ENCODE peak calls at places on chromosomes 3 and 15, in five cellular contexts. S is NCI-H1105, D is left ventricle myocardium superior, I is tibial artery, E is NCI-H524 treated with DMSO at 0.1 percent for 48 hours. C is an unnamed sample.

GRCh38 chr15:36882487-36883108 is 217.8 kb downstream of the MEIS2 start:
- DNase-seq in E (no peak), D (peak), I (no peak), S (no peak), C (no peak)

GRCh38 chr15:77187751-77188464 is 117.0 kb upstream of the TSPAN3 start:
- DNase-seq in D (no peak), S (no peak), I (no peak), E (no peak), C (peak)

GRCh38 chr15:24823473-24823872 is 131.3 kb upstream of the SNRPN start:
- DNase-seq in D (peak), E (no peak), S (no peak), I (no peak), C (no peak)

GRCh38 chr3:124814620-124815421 is 72.3 kb downstream of the ITGB5 start:
- DNase-seq in I (peak), S (no peak), E (no peak), D (no peak), C (no peak)

GRCh38 chr3:40615110-40615915 is 90.6 kb downstream of the ZNF621 start:
- DNase-seq in E (no peak), D (no peak), S (no peak), I (no peak), C (peak)

GRCh38 chr15:41416162-41416741 is 643 bp upstream of the RTF1 start:
- DNase-seq in E (no peak), D (no peak), S (no peak), I (no peak), C (no peak)

GRCh38 chr15:51088585-51088984 is 6.1 kb downstream of the TNFAIP8L3 start:
- DNase-seq in S (no peak), D (no peak), I (no peak), E (no peak), C (no peak)

GRCh38 chr3:127622772-127623576 is 6.0 kb upstream of the PODXL2 start:
- DNase-seq in S (no peak), D (no peak), E (no peak), I (no peak), C (no peak)

GRCh38 chr3:120129718-120130117 is 35.5 kb upstream of the GSK3B start:
- DNase-seq in S (no peak), D (no peak), I (no peak), E (no peak), C (no peak)

GRCh38 chr3:121752772-121753171 is 3.2 kb upstream of the GOLGB1 start:
- DNase-seq in E (no peak), I (no peak), D (no peak), S (no peak), C (no peak)

GRCh38 chr3:139917226-139917785 is 17.7 kb upstream of the CLSTN2 start:
- DNase-seq in S (no peak), D (no peak), E (no peak), I (no peak), C (no peak)

C was measured in naive B cell.